ENCODE peak calls at places on chromosomes 5 and 9, in four cellular contexts. One of them, this sample, is unnamed.

GRCh38 chr5:150298701-150299451 is 3.8 kb downstream of the ARSI start:
- DNase-seq in cardiac muscle cell: peak; percentile 88
- DNase-seq in lung: no peak
- DNase-seq in heart right ventricle: no peak
- DNase-seq in this sample: no peak

GRCh38 chr5:34519489-34520220 is 136.5 kb upstream of the RAI14 start:
- DNase-seq in cardiac muscle cell: peak; percentile 32
- DNase-seq in lung: no peak
- DNase-seq in heart right ventricle: no peak
- DNase-seq in this sample: no peak

GRCh38 chr5:181035991-181036815 is 3.9 kb upstream of the BTNL9 start:
- DNase-seq in heart right ventricle: no peak
- DNase-seq in cardiac muscle cell: no peak
- DNase-seq in lung: no peak
- DNase-seq in this sample: no peak

GRCh38 chr5:19104963-19105362 is 883.0 kb downstream of the CDH18 start:
- DNase-seq in cardiac muscle cell: no peak
- DNase-seq in lung: no peak
- DNase-seq in heart right ventricle: no peak
- DNase-seq in this sample: no peak

GRCh38 chr5:168851902-168852321 is 272.7 kb upstream of the PANK3 start:
- DNase-seq in cardiac muscle cell: peak; percentile 79
- DNase-seq in lung: no peak
- DNase-seq in heart right ventricle: peak; percentile 15
- DNase-seq in this sample: no peak

GRCh38 chr5:125311743-125312142 is 565.3 kb upstream of the ZNF608 start:
- DNase-seq in lung: no peak
- DNase-seq in cardiac muscle cell: peak; percentile 85
- DNase-seq in heart right ventricle: no peak
- DNase-seq in this sample: no peak

GRCh38 chr5:37918420-37918819 is 78.6 kb upstream of the GDNF start:
- DNase-seq in heart right ventricle: peak; percentile 78
- DNase-seq in lung: no peak
- DNase-seq in cardiac muscle cell: peak; percentile 95
- DNase-seq in this sample: no peak

GRCh38 chr5:38672059-38672791 is 115.8 kb upstream of the LIFR start:
- DNase-seq in cardiac muscle cell: peak; percentile 94
- DNase-seq in heart right ventricle: no peak
- DNase-seq in lung: no peak
- DNase-seq in this sample: no peak

GRCh38 chr9:80699551-80699998 is 989.8 kb downstream of the TLE1 start:
- DNase-seq in heart right ventricle: no peak
- DNase-seq in lung: no peak
- DNase-seq in cardiac muscle cell: peak; percentile 81
- DNase-seq in this sample: no peak

GRCh38 chr5:106092455-106092854 is 1578.3 kb downstream of the EFNA5 start:
- DNase-seq in cardiac muscle cell: no peak
- DNase-seq in lung: no peak
- DNase-seq in heart right ventricle: no peak
- DNase-seq in this sample: no peak

GRCh38 chr9:19085295-19085694 is 17.4 kb downstream of the HAUS6 start:
- DNase-seq in lung: no peak
- DNase-seq in heart right ventricle: no peak
- DNase-seq in cardiac muscle cell: peak; percentile 7
- DNase-seq in this sample: no peak

GRCh38 chr9:122129969-122130368 is 29.6 kb downstream of the NDUFA8 start:
- DNase-seq in cardiac muscle cell: no peak
- DNase-seq in heart right ventricle: no peak
- DNase-seq in lung: no peak
- DNase-seq in this sample: no peak

GRCh38 chr5:123508441-123508840 is 3.5 kb upstream of the CSNK1G3 start:
- DNase-seq in heart right ventricle: no peak
- DNase-seq in lung: no peak
- DNase-seq in cardiac muscle cell: no peak
- DNase-seq in this sample: no peak

GRCh38 chr9:8804618-8805017 is 1005.0 kb upstream of the DMAC1 start:
- DNase-seq in heart right ventricle: no peak
- DNase-seq in cardiac muscle cell: no peak
- DNase-seq in lung: no peak
- DNase-seq in this sample: peak; percentile 29

GRCh38 chr9:117273612-117274011 is 141.2 kb downstream of the ASTN2 start:
- DNase-seq in lung: no peak
- DNase-seq in cardiac muscle cell: no peak
- DNase-seq in heart right ventricle: no peak
- DNase-seq in this sample: no peak

GRCh38 chr5:102937916-102938315 is 182.0 kb downstream of the GIN1 start:
- DNase-seq in lung: no peak
- DNase-seq in cardiac muscle cell: no peak
- DNase-seq in heart right ventricle: no peak
- DNase-seq in this sample: no peak

GRCh38 chr5:126875303-126875785 is 98.4 kb downstream of the LMNB1 start:
- DNase-seq in heart right ventricle: no peak
- DNase-seq in lung: no peak
- DNase-seq in cardiac muscle cell: no peak
- DNase-seq in this sample: no peak

GRCh38 chr5:86030753-86031152 is 587.0 kb upstream of the COX7C start:
- DNase-seq in lung: no peak
- DNase-seq in heart right ventricle: no peak
- DNase-seq in cardiac muscle cell: no peak
- DNase-seq in this sample: no peak

GRCh38 chr9:132726561-132727150 is 56.4 kb downstream of the GTF3C4 start:
- DNase-seq in lung: no peak
- DNase-seq in cardiac muscle cell: no peak
- DNase-seq in heart right ventricle: no peak
- DNase-seq in this sample: no peak

GRCh38 chr5:124481419-124481818 is 265.0 kb downstream of the ZNF608 start:
- DNase-seq in lung: no peak
- DNase-seq in cardiac muscle cell: no peak
- DNase-seq in heart right ventricle: no peak
- DNase-seq in this sample: no peak

GRCh38 chr5:157159209-157159751 is 6.8 kb downstream of the GARIN3 start:
- DNase-seq in heart right ventricle: no peak
- DNase-seq in cardiac muscle cell: no peak
- DNase-seq in lung: no peak
- DNase-seq in this sample: no peak

GRCh38 chr9:100838857-100839256 is 189.7 kb upstream of the PLPPR1 start:
- DNase-seq in cardiac muscle cell: no peak
- DNase-seq in lung: no peak
- DNase-seq in heart right ventricle: no peak
- DNase-seq in this sample: no peak

GRCh38 chr5:22557251-22557650 is 295.9 kb downstream of the CDH12 start:
- DNase-seq in heart right ventricle: no peak
- DNase-seq in cardiac muscle cell: no peak
- DNase-seq in lung: no peak
- DNase-seq in this sample: no peak

GRCh38 chr5:4079881-4080280 is 484.2 kb downstream of the IRX1 start:
- DNase-seq in heart right ventricle: no peak
- DNase-seq in lung: no peak
- DNase-seq in cardiac muscle cell: no peak
- DNase-seq in this sample: no peak

GRCh38 chr5:18000744-18001143 is 366.5 kb downstream of the TAF11L14 start:
- DNase-seq in heart right ventricle: no peak
- DNase-seq in cardiac muscle cell: no peak
- DNase-seq in lung: no peak
- DNase-seq in this sample: no peak

GRCh38 chr5:177300236-177300880 is 3.2 kb downstream of the RAB24 start:
- DNase-seq in lung: peak; percentile 61
- DNase-seq in cardiac muscle cell: peak; percentile 82
- DNase-seq in heart right ventricle: peak; percentile 83
- DNase-seq in this sample: peak; percentile 71
- TF ChIP-seq CTCF in lung: no peak
- TF ChIP-seq CTCF in cardiac muscle cell: no peak
- TF ChIP-seq CTCF in heart right ventricle: peak; percentile 33
- TF ChIP-seq CTCF in this sample: no peak

GRCh38 chr5:154756871-154757646 is 1.9 kb downstream of the LARP1 start:
- DNase-seq in heart right ventricle: peak; percentile 56
- DNase-seq in cardiac muscle cell: peak; percentile 48
- DNase-seq in lung: peak; percentile 52
- DNase-seq in this sample: peak; percentile 62

GRCh38 chr5:154761062-154761740 is 6.0 kb downstream of the LARP1 start:
- DNase-seq in lung: no peak
- DNase-seq in heart right ventricle: no peak
- DNase-seq in cardiac muscle cell: no peak
- DNase-seq in this sample: peak; percentile 22

GRCh38 chr5:154757647-154758406 is 2.6 kb downstream of the LARP1 start:
- DNase-seq in heart right ventricle: no peak
- DNase-seq in cardiac muscle cell: peak; percentile 38
- DNase-seq in lung: no peak
- DNase-seq in this sample: no peak

GRCh38 chr5:154758501-154758900 is 3.3 kb downstream of the LARP1 start:
- DNase-seq in cardiac muscle cell: no peak
- DNase-seq in lung: no peak
- DNase-seq in heart right ventricle: no peak
- DNase-seq in this sample: no peak

DNA sequence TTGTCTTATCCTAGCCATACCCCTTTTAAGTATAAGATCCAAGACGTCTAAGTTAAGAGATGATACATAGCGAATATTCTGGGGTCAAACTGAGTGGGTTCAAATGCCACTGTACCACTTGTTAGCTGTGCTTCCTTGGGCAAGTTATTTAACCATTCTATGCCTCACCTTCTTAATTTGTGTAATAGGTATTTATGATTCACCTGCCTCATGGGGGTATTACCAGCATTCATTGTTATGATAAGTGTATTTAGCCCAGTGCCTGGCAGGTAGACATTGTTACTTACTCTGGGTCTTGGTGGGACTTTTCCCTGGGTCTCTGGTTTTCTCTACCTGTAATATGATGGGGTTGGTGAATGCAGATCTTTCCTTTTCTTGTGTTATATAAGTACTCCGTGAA is 3.8 kb downstream of the LARP1 start:
- DNase-seq in heart right ventricle: no peak
- DNase-seq in lung: no peak
- DNase-seq in cardiac muscle cell: no peak
- DNase-seq in this sample: no peak
- H3K4me3 ChIP-seq in heart right ventricle: no peak overlapping the region
- H3K4me3 ChIP-seq in lung: no peak overlapping the region
- H3K4me3 ChIP-seq in cardiac muscle cell: no peak overlapping the region
- H3K4me3 ChIP-seq in this sample: no peak overlapping the region

GRCh38 chr5:3024541-3024940 is 273.1 kb upstream of the IRX2 start:
- DNase-seq in cardiac muscle cell: no peak
- DNase-seq in lung: no peak
- DNase-seq in heart right ventricle: no peak
- DNase-seq in this sample: no peak

GRCh38 chr5:3024126-3024525 is 272.6 kb upstream of the IRX2 start:
- DNase-seq in cardiac muscle cell: no peak
- DNase-seq in lung: no peak
- DNase-seq in heart right ventricle: no peak
- DNase-seq in this sample: no peak

GRCh38 chr5:3020426-3020825 is 268.9 kb upstream of the IRX2 start:
- DNase-seq in heart right ventricle: no peak
- DNase-seq in lung: no peak
- DNase-seq in cardiac muscle cell: no peak
- DNase-seq in this sample: no peak

GRCh38 chr5:3023678-3024077 is 272.2 kb upstream of the IRX2 start:
- DNase-seq in heart right ventricle: no peak
- DNase-seq in lung: no peak
- DNase-seq in cardiac muscle cell: no peak
- DNase-seq in this sample: no peak

GRCh38 chr5:3022665-3023064 is 271.2 kb upstream of the IRX2 start:
- DNase-seq in lung: no peak
- DNase-seq in cardiac muscle cell: no peak
- DNase-seq in heart right ventricle: no peak
- DNase-seq in this sample: no peak
- H3K9me3 ChIP-seq in lung: no peaks in the 10 kb centered on the region
- H3K9me3 ChIP-seq in cardiac muscle cell: no peaks in the 10 kb centered on the region
- H3K9me3 ChIP-seq in heart right ventricle: no peaks in the 10 kb centered on the region
- H3K9me3 ChIP-seq in this sample: no peaks in the 10 kb centered on the region

GRCh38 chr5:81751009-81751835 is at the start of gene SSBP2:
- DNase-seq in lung: peak; percentile 100
- DNase-seq in cardiac muscle cell: peak; percentile 100
- DNase-seq in heart right ventricle: peak; percentile 100
- DNase-seq in this sample: peak; percentile 100
- TF ChIP-seq CTCF in lung: peak; percentile 14
- TF ChIP-seq CTCF in cardiac muscle cell: no peak
- TF ChIP-seq CTCF in heart right ventricle: no peak
- TF ChIP-seq CTCF in this sample: no peak

DNA sequence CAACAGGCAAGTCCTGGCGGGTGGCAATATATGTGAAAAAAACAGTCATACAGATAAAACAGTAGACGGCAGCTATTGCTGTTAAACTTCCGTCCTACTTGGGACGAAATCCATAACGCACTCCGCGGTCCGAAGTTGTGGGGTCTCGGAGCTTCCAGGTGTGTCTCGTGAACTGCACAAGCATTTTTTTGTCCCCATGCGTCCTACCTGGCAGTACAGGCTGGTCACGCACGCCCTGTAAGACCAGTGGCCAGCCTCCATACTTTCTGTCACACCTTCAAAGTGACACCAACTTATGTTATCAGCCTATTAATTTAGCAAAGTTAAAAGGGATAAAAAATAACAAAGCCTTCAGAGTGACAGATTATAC is 51.3 kb downstream of the TGFBI start:
- DNase-seq in lung: no peak
- DNase-seq in heart right ventricle: no peak
- DNase-seq in cardiac muscle cell: peak; percentile 43
- DNase-seq in this sample: peak; percentile 49
- H3K4me3 ChIP-seq in lung: no peak overlapping the region
- H3K4me3 ChIP-seq in heart right ventricle: peak overlapping the region; percentile 50
- H3K4me3 ChIP-seq in cardiac muscle cell: peak overlapping the region; percentile 42
- H3K4me3 ChIP-seq in this sample: peak overlapping the region; percentile 26

This sample was measured in colonic mucosa.